ENCODE peak calls at places on chromosomes 1 and 21, in six cellular contexts. One of them, this sample, is unnamed.

GRCh38 chr1:201184734-201185453 is 5.7 kb upstream of the IGFN1 start:
- DNase-seq in CD8-positive, alpha-beta memory T cell: no peak
- DNase-seq in Daoy: peak
- DNase-seq in AG04449: peak
- DNase-seq in SW480: peak
- DNase-seq in pancreas: peak
- DNase-seq in this sample: peak

GRCh38 chr1:117627562-117628165 is 21.8 kb downstream of the TENT5C start:
- DNase-seq in AG04449: no peak
- DNase-seq in Daoy: no peak
- DNase-seq in SW480: no peak
- DNase-seq in CD8-positive, alpha-beta memory T cell: no peak
- DNase-seq in pancreas: no peak
- DNase-seq in this sample: no peak

GRCh38 chr1:44225761-44226160 is 12.5 kb downstream of the DMAP1 start:
- DNase-seq in Daoy: no peak
- DNase-seq in CD8-positive, alpha-beta memory T cell: no peak
- DNase-seq in AG04449: no peak
- DNase-seq in pancreas: no peak
- DNase-seq in SW480: no peak
- DNase-seq in this sample: no peak

GRCh38 chr1:237786066-237786719 is 104.5 kb downstream of the ZP4 start:
- DNase-seq in CD8-positive, alpha-beta memory T cell: no peak
- DNase-seq in pancreas: no peak
- DNase-seq in Daoy: no peak
- DNase-seq in AG04449: no peak
- DNase-seq in SW480: no peak
- DNase-seq in this sample: no peak

GRCh38 chr1:11207898-11208611 is 18.9 kb downstream of the ANGPTL7 start:
- DNase-seq in pancreas: no peak
- DNase-seq in SW480: no peak
- DNase-seq in CD8-positive, alpha-beta memory T cell: no peak
- DNase-seq in Daoy: no peak
- DNase-seq in AG04449: no peak
- DNase-seq in this sample: no peak

GRCh38 chr1:13764533-13764932 is 64.5 kb downstream of the PRDM2 start:
- DNase-seq in Daoy: no peak
- DNase-seq in AG04449: no peak
- DNase-seq in SW480: no peak
- DNase-seq in CD8-positive, alpha-beta memory T cell: no peak
- DNase-seq in pancreas: no peak
- DNase-seq in this sample: no peak

GRCh38 chr1:202084791-202085681 is 37.7 kb upstream of the GPR37L1 start:
- DNase-seq in pancreas: no peak
- DNase-seq in SW480: peak
- DNase-seq in Daoy: no peak
- DNase-seq in AG04449: no peak
- DNase-seq in CD8-positive, alpha-beta memory T cell: no peak
- DNase-seq in this sample: peak

GRCh38 chr1:9626201-9626608 is 25.3 kb upstream of the PIK3CD start:
- DNase-seq in SW480: no peak
- DNase-seq in pancreas: no peak
- DNase-seq in Daoy: no peak
- DNase-seq in CD8-positive, alpha-beta memory T cell: no peak
- DNase-seq in AG04449: no peak
- DNase-seq in this sample: no peak

GRCh38 chr21:40146201-40146890 is 279.1 kb downstream of the PCP4 start:
- DNase-seq in Daoy: no peak
- DNase-seq in pancreas: no peak
- DNase-seq in SW480: no peak
- DNase-seq in AG04449: no peak
- DNase-seq in CD8-positive, alpha-beta memory T cell: no peak
- DNase-seq in this sample: peak

GRCh38 chr1:51689073-51689435 is 72.2 kb downstream of the OSBPL9 start:
- DNase-seq in pancreas: no peak
- DNase-seq in Daoy: no peak
- DNase-seq in CD8-positive, alpha-beta memory T cell: no peak
- DNase-seq in SW480: no peak
- DNase-seq in AG04449: no peak
- DNase-seq in this sample: no peak

GRCh38 chr21:23986214-23986613 is 1621.1 kb downstream of the MRPL39 start:
- DNase-seq in Daoy: no peak
- DNase-seq in CD8-positive, alpha-beta memory T cell: no peak
- DNase-seq in pancreas: no peak
- DNase-seq in SW480: no peak
- DNase-seq in AG04449: no peak
- DNase-seq in this sample: no peak

GRCh38 chr21:34352556-34352955 is 11.2 kb upstream of the KCNE2 start:
- DNase-seq in pancreas: no peak
- DNase-seq in CD8-positive, alpha-beta memory T cell: no peak
- DNase-seq in SW480: no peak
- DNase-seq in Daoy: no peak
- DNase-seq in AG04449: no peak
- DNase-seq in this sample: no peak

GRCh38 chr1:209428241-209428921 is 155.1 kb upstream of the CAMK1G start:
- DNase-seq in SW480: no peak
- DNase-seq in CD8-positive, alpha-beta memory T cell: no peak
- DNase-seq in AG04449: no peak
- DNase-seq in pancreas: no peak
- DNase-seq in Daoy: no peak
- DNase-seq in this sample: peak

GRCh38 chr1:233518344-233518743 is 95.6 kb upstream of the KCNK1 start:
- DNase-seq in Daoy: peak
- DNase-seq in CD8-positive, alpha-beta memory T cell: no peak
- DNase-seq in SW480: peak
- DNase-seq in AG04449: no peak
- DNase-seq in pancreas: no peak
- DNase-seq in this sample: peak

GRCh38 chr1:115445090-115445489 is 107.0 kb upstream of the NGF start:
- DNase-seq in CD8-positive, alpha-beta memory T cell: no peak
- DNase-seq in Daoy: no peak
- DNase-seq in pancreas: no peak
- DNase-seq in AG04449: no peak
- DNase-seq in SW480: no peak
- DNase-seq in this sample: no peak

GRCh38 chr1:89855413-89856123 is 34.7 kb downstream of the LRRC8D start:
- DNase-seq in SW480: no peak
- DNase-seq in pancreas: no peak
- DNase-seq in Daoy: no peak
- DNase-seq in CD8-positive, alpha-beta memory T cell: no peak
- DNase-seq in AG04449: no peak
- DNase-seq in this sample: no peak

GRCh38 chr1:201351617-201352016 is 25.9 kb downstream of the TNNT2 start:
- DNase-seq in CD8-positive, alpha-beta memory T cell: no peak
- DNase-seq in Daoy: no peak
- DNase-seq in AG04449: no peak
- DNase-seq in pancreas: no peak
- DNase-seq in SW480: no peak
- DNase-seq in this sample: no peak

GRCh38 chr1:234608720-234609527 is 1.1 kb downstream of the IRF2BP2 start:
- DNase-seq in AG04449: no peak
- DNase-seq in Daoy: peak
- DNase-seq in CD8-positive, alpha-beta memory T cell: peak
- DNase-seq in pancreas: peak
- DNase-seq in SW480: no peak
- DNase-seq in this sample: no peak

GRCh38 chr21:32209580-32209979 is 69.3 kb downstream of the MIS18A start:
- DNase-seq in SW480: no peak
- DNase-seq in pancreas: no peak
- DNase-seq in CD8-positive, alpha-beta memory T cell: no peak
- DNase-seq in AG04449: no peak
- DNase-seq in Daoy: no peak
- DNase-seq in this sample: no peak

GRCh38 chr1:154325583-154326545 is 539 bp downstream of the ATP8B2 start:
- DNase-seq in pancreas: peak
- DNase-seq in Daoy: peak
- DNase-seq in SW480: no peak
- DNase-seq in CD8-positive, alpha-beta memory T cell: peak
- DNase-seq in AG04449: peak
- DNase-seq in this sample: no peak

GRCh38 chr1:203519053-203519770 is 25.3 kb downstream of the OPTC start:
- DNase-seq in CD8-positive, alpha-beta memory T cell: no peak
- DNase-seq in SW480: peak
- DNase-seq in Daoy: peak
- DNase-seq in pancreas: no peak
- DNase-seq in AG04449: no peak
- DNase-seq in this sample: peak

GRCh38 chr1:1371741-1372711 is 3.0 kb downstream of the AURKAIP1 start:
- DNase-seq in CD8-positive, alpha-beta memory T cell: peak
- DNase-seq in AG04449: no peak
- DNase-seq in Daoy: peak
- DNase-seq in SW480: peak
- DNase-seq in pancreas: peak
- DNase-seq in this sample: peak

GRCh38 chr1:38474738-38475623 is 384.6 kb downstream of the RRAGC start:
- DNase-seq in SW480: no peak
- DNase-seq in AG04449: no peak
- DNase-seq in CD8-positive, alpha-beta memory T cell: no peak
- DNase-seq in pancreas: no peak
- DNase-seq in Daoy: no peak
- DNase-seq in this sample: no peak

GRCh38 chr1:18786149-18786548 is 73.3 kb downstream of the TAS1R2 start:
- DNase-seq in Daoy: no peak
- DNase-seq in SW480: no peak
- DNase-seq in CD8-positive, alpha-beta memory T cell: no peak
- DNase-seq in AG04449: no peak
- DNase-seq in pancreas: no peak
- DNase-seq in this sample: no peak

This sample was measured in HT-29.